ENCODE peak calls at places on chromosomes 13 and 19, in five cellular contexts. U is NCI-H1105; J is stimulated activated CD4-positive, alpha-beta T cell treated with anti-CD3 and anti-CD28 coated beads, Interleukin-15, amount 100 ng/mL, for 1 hour; Z is H54; V is GM13976. A is an unnamed sample.

GRCh38 chr13:40445557-40445990 is 220.9 kb downstream of the FOXO1 start:
- DNase-seq in U (no peak), J (no peak), Z (peak; percentile 46), V (peak; percentile 86), A (peak; percentile 83)

GRCh38 chr13:74794582-74794981 is 660.4 kb upstream of the KLF12 start:
- DNase-seq in U (no peak), J (no peak), Z (no peak), V (no peak), A (no peak)

GRCh38 chr13:74287672-74288169 is 153.5 kb upstream of the KLF12 start:
- DNase-seq in U (peak; percentile 82), J (peak; percentile 35), Z (no peak), V (peak; percentile 27), A (peak; percentile 8)

GRCh38 chr19:50008532-50008931 is 16.6 kb downstream of the VRK3 start:
- DNase-seq in U (no peak), J (no peak), Z (no peak), V (no peak), A (no peak)

GRCh38 chr19:57587529-57587928 is 3.6 kb downstream of the ZIK1 start:
- DNase-seq in U (no peak), J (no peak), Z (peak; percentile 97), V (no peak), A (no peak)

GRCh38 chr13:59679239-59679638 is 484.5 kb downstream of the DIAPH3 start:
- DNase-seq in U (no peak), J (no peak), Z (no peak), V (no peak), A (no peak)

GRCh38 chr13:48493076-48493765 is 39.7 kb downstream of the RCBTB2 start:
- DNase-seq in U (no peak), J (no peak), Z (no peak), V (no peak), A (no peak)

GRCh38 chr19:20278342-20278741 is 111.3 kb downstream of the ZNF486 start:
- DNase-seq in U (no peak), J (no peak), Z (no peak), V (peak; percentile 14), A (peak; percentile 11)

GRCh38 chr13:30567072-30567471 is 50.6 kb upstream of the USPL1 start:
- DNase-seq in U (no peak), J (no peak), Z (no peak), V (no peak), A (no peak)

GRCh38 chr19:10352764-10353671 is 13.6 kb upstream of the ICAM3 start:
- DNase-seq in U (no peak), J (no peak), Z (no peak), V (no peak), A (no peak)

GRCh38 chr13:31052478-31052877 is 109.2 kb downstream of the HSPH1 start:
- DNase-seq in U (no peak), J (no peak), Z (no peak), V (no peak), A (no peak)

GRCh38 chr13:29847501-29847983 is 2.9 kb downstream of the UBL3 start:
- DNase-seq in U (no peak), J (no peak), Z (no peak), V (no peak), A (no peak)

A was measured in GM13977.